ENCODE peak calls at places on chromosomes 5 and 9, in eight cellular contexts. P is AML-193, O is neuronal stem cell, M is caudate nucleus, B is NCI-H1092, R is NCI-H510A, F is astrocyte of the spinal cord, J is GM12865. T is an unnamed sample.

GRCh38 chr9:26219961-26220360 is 541.7 kb upstream of the TUSC1 start:
- DNase-seq in P (no peak), O (no peak), M (no peak), B (no peak), R (no peak), F (no peak), J (no peak), T (no peak)

GRCh38 chr5:75935572-75935971 is 147.6 kb upstream of the SV2C start:
- DNase-seq in P (no peak), O (no peak), M (no peak), B (no peak), R (no peak), F (no peak), J (no peak), T (no peak)

GRCh38 chr9:123846966-123847365 is 83.0 kb downstream of the DENND1A start:
- DNase-seq in P (no peak), O (no peak), M (no peak), B (no peak), R (no peak), F (no peak), J (no peak), T (no peak)

GRCh38 chr5:37370550-37370863 is 399 bp downstream of the NUP155 start:
- DNase-seq in P (no peak), O (no peak), M (no peak), B (no peak), R (no peak), F (peak; percentile 1), J (no peak), T (no peak)

GRCh38 chr9:115637661-115638060 is 515.9 kb upstream of the PAPPA start:
- DNase-seq in P (no peak), O (no peak), M (no peak), B (no peak), R (no peak), F (no peak), J (no peak), T (no peak)

GRCh38 chr9:12859704-12860251 is 85.0 kb downstream of the LURAP1L start:
- DNase-seq in P (no peak), O (no peak), M (no peak), B (no peak), R (no peak), F (peak; percentile 91), J (no peak), T (no peak)

GRCh38 chr9:14616188-14616982 is 76.8 kb downstream of the ZDHHC21 start:
- DNase-seq in P (peak; percentile 74), O (peak; percentile 4), M (no peak), B (peak; percentile 81), R (no peak), F (peak; percentile 66), J (peak; percentile 66), T (peak; percentile 55)

GRCh38 chr5:149267241-149267973 is 4.3 kb upstream of the AFAP1L1 start:
- DNase-seq in P (no peak), O (no peak), M (peak; percentile 53), B (no peak), R (no peak), F (no peak), J (no peak), T (no peak)

GRCh38 chr5:123844873-123845272 is 332.9 kb downstream of the CSNK1G3 start:
- DNase-seq in P (no peak), O (no peak), M (no peak), B (no peak), R (no peak), F (peak; percentile 21), J (peak; percentile 10), T (no peak)

GRCh38 chr9:98087420-98088354 is 31.2 kb downstream of the NANS start:
- DNase-seq in P (no peak), O (peak; percentile 32), M (no peak), B (no peak), R (no peak), F (peak; percentile 55), J (no peak), T (no peak)

GRCh38 chr5:111076076-111076475 is 4.6 kb downstream of the TSLP start:
- DNase-seq in P (no peak), O (no peak), M (no peak), B (no peak), R (no peak), F (no peak), J (no peak), T (peak; percentile 14)

GRCh38 chr9:21506910-21507795 is 25.0 kb upstream of the IFNE start:
- DNase-seq in P (peak; percentile 39), O (no peak), M (no peak), B (no peak), R (no peak), F (peak; percentile 85), J (no peak), T (no peak)

GRCh38 chr9:81636280-81636653 is 53.1 kb downstream of the TLE1 start:
- DNase-seq in P (no peak), O (no peak), M (no peak), B (no peak), R (no peak), F (no peak), J (no peak), T (no peak)

GRCh38 chr9:93587284-93587650 is 10.9 kb downstream of the PHF2 start:
- DNase-seq in P (no peak), O (no peak), M (no peak), B (no peak), R (no peak), F (no peak), J (no peak), T (no peak)

GRCh38 chr5:151080620-151081425 is at the start of gene TNIP1:
- DNase-seq in P (peak; percentile 69), O (peak; percentile 68), M (no peak), B (peak; percentile 54), R (peak; percentile 73), F (peak; percentile 91), J (peak; percentile 97), T (peak; percentile 87)

GRCh38 chr9:8395022-8395421 is 595.4 kb upstream of the DMAC1 start:
- DNase-seq in P (no peak), O (no peak), M (no peak), B (no peak), R (no peak), F (no peak), J (no peak), T (no peak)

GRCh38 chr5:141094481-141095262 is at the start of gene PCDHB2:
- DNase-seq in P (no peak), O (peak; percentile 80), M (no peak), B (peak; percentile 67), R (peak; percentile 35), F (peak; percentile 1), J (no peak), T (no peak)

GRCh38 chr5:76406014-76406413 is 2.9 kb downstream of the IQGAP2 start:
- DNase-seq in P (peak; percentile 22), O (no peak), M (no peak), B (no peak), R (no peak), F (no peak), J (peak; percentile 7), T (peak; percentile 47)

GRCh38 chr9:135273077-135273476 is 185.6 kb downstream of the OLFM1 start:
- DNase-seq in P (no peak), O (no peak), M (no peak), B (no peak), R (no peak), F (no peak), J (no peak), T (no peak)

GRCh38 chr5:33153891-33154290 is 286.9 kb upstream of the TARS1 start:
- DNase-seq in P (no peak), O (no peak), M (no peak), B (no peak), R (no peak), F (peak; percentile 11), J (no peak), T (peak; percentile 49)

GRCh38 chr5:72883850-72884249 is 67.4 kb downstream of the TNPO1 start:
- DNase-seq in P (no peak), O (no peak), M (no peak), B (no peak), R (no peak), F (peak; percentile 22), J (no peak), T (no peak)